ENCODE peak calls at places on chromosomes 12 and 14, in four cellular contexts. I is GM12878, G is HepG2, L is H1. S is an unnamed sample.

GRCh38 chr14:33475623-33476022 is 475.3 kb downstream of the EGLN3 start:
- DNase-seq in I (no peak), G (peak), L (peak), S (peak)

GRCh38 chr14:81946808-81947798 is 413.4 kb upstream of the SEL1L start:
- DNase-seq in I (no peak), G (no peak), L (no peak), S (no peak)

GRCh38 chr12:96434107-96434506 is 33.9 kb upstream of the CDK17 start:
- DNase-seq in I (no peak), G (no peak), L (no peak), S (no peak)

GRCh38 chr12:49089831-49090773 is 4.5 kb downstream of the DHH start:
- DNase-seq in I (no peak), G (no peak), L (no peak), S (no peak)

GRCh38 chr14:60215127-60215444 is 33.9 kb upstream of the PPM1A start:
- DNase-seq in I (no peak), G (no peak), L (no peak), S (no peak)

GRCh38 chr12:96985515-96986362 is 78.7 kb downstream of the NEDD1 start:
- DNase-seq in I (no peak), G (no peak), L (no peak), S (peak)

GRCh38 chr14:79915411-79915810 is 295.9 kb downstream of the DIO2 start:
- DNase-seq in I (no peak), G (no peak), L (no peak), S (no peak)

GRCh38 chr12:42589465-42590323 is at the start of gene PRICKLE1:
- DNase-seq in I (no peak), G (no peak), L (no peak), S (peak)

GRCh38 chr14:90677484-90678045 is 138.7 kb downstream of the TTC7B start:
- DNase-seq in I (no peak), G (no peak), L (no peak), S (no peak)

GRCh38 chr12:22615963-22616501 is 8.9 kb upstream of the ETNK1 start:
- DNase-seq in I (no peak), G (no peak), L (no peak), S (no peak)

GRCh38 chr12:103755425-103755824 is 85.6 kb downstream of the NT5DC3 start:
- DNase-seq in I (no peak), G (no peak), L (no peak), S (no peak)

GRCh38 chr14:20278414-20278813 is 27.3 kb downstream of the TTC5 start:
- DNase-seq in I (no peak), G (no peak), L (no peak), S (no peak)

GRCh38 chr12:119012179-119012578 is 30.8 kb downstream of the SRRM4 start:
- DNase-seq in I (no peak), G (no peak), L (no peak), S (no peak)

DNA sequence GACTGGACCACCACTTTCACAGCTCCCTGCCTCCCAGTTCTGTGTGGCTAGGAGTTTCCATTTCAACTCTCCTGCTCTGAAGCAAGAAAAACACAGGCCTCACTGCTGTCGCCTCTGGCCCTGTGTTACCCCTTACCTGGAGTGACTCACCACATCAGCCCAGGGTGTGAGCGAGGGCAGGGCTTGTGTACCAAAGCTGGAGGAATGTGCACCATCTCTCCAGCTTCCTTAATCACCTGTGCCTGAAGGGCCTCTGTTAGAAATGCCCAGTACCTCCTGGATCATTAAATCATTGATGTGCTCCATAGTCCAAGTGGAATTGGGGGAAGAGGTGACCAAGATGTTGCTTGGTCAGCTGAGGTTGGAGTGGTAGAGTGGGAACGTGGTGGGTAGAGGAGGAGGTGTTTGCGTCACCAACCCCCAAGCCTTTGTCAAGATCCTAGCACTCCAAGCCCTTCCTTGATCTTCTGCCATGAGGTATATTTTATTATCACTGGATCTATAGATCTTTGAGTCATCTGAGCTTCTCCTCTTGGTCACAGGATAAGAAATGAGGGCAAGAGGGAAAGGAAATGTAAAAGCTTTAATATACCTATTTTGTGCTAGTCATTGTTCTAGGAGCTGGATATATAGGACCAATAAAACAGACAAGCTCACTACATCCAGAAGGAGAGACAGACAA is 51.3 kb downstream of the SSPN start:
- DNase-seq in I (no peak), G (no peak), L (no peak), S (no peak)
- H3K9ac ChIP-seq in I (no peak), G (no peak), L (no peak), S (no peak)

GRCh38 chr14:103846569-103847438 is 571 bp downstream of the PPP1R13B start:
- DNase-seq in I (no peak), G (no peak), L (no peak), S (no peak)
- TF ChIP-seq SUZ12 in I (no peak), G (no peak), L (peak), S (no peak)

GRCh38 chr12:132165584-132165983 is 21.3 kb downstream of the NOC4L start:
- DNase-seq in I (no peak), G (no peak), L (no peak), S (no peak)

GRCh38 chr12:132166801-132167591 is 22.7 kb downstream of the NOC4L start:
- DNase-seq in I (no peak), G (no peak), L (no peak), S (no peak)

GRCh38 chr12:132167610-132168310 is 23.5 kb downstream of the NOC4L start:
- DNase-seq in I (no peak), G (no peak), L (no peak), S (no peak)

GRCh38 chr12:132164426-132164825 is 20.2 kb downstream of the NOC4L start:
- DNase-seq in I (no peak), G (no peak), L (no peak), S (no peak)

GRCh38 chr12:132166093-132166492 is 21.8 kb downstream of the NOC4L start:
- DNase-seq in I (no peak), G (no peak), L (no peak), S (no peak)
- H3K9ac ChIP-seq in I (no peak), G (no peak), L (no peak), S (no peak)

DNA sequence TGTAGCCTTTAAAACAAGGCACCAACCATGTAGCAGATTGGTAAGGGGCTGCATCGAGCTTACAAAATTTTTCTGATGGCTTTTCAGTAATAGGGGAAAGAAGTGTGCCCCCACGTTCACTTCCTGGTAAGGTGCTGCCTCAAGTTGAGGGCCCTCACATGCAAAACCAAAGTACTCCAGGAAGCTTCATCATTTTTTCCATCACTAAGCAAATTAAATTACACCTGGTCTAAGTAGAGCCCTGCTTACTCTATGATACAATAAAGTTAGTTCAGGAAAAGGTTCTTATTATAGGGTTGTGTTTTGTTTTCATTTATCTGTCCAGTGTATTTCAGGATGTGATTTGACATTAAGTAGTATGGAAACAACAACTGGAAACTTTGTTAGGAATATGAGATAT is 15.0 kb upstream of the AKAP5 start:
- DNase-seq in I (no peak), G (no peak), L (no peak), S (no peak)
- TF ChIP-seq SUZ12 in I (no peak), G (no peak), L (no peak), S (no peak)

DNA sequence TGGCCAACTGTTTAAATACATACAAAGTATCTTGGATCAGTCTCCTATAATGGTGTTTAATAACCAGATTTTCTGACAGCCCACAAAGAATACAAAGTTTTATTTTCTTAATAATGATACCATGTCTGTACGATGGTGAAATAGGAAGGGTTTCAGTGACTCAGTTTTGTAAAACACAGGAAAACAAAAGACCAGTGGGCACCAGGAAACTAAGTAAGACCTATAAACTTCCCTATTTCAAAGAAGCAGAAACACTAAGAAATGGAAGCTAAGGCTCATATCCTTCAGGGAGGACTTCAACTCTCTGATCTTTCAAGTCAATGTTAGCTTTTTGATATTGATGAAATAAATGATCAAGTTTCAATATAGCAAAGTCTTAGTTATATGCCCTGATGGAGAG is 196.0 kb downstream of the DUSP6 start:
- DNase-seq in I (no peak), G (no peak), L (no peak), S (no peak)
- H3K9ac ChIP-seq in I (no peak), G (no peak), L (no peak), S (no peak)